ENCODE peak calls at places on chromosomes 2 and 18, in seven cellular contexts. T is body of pancreas; N is T follicular helper cell; R is nephron progenitor cell; P is effector memory CD4-positive, alpha-beta T cell; G is AG08395; M is GM12865. A is an unnamed sample.

GRCh38 chr2:189613077-189613636 is 32.6 kb upstream of the SLC40A1 start:
- DNase-seq in T (peak), N (no peak), R (no peak), P (no peak), G (peak), M (no peak), A (peak)

GRCh38 chr2:199596549-199596948 is 138.8 kb upstream of the SATB2 start:
- DNase-seq in T (peak), N (no peak), R (no peak), P (no peak), G (peak), M (peak), A (no peak)

GRCh38 chr18:35778850-35779634 is 193.4 kb upstream of the RMP24 start:
- DNase-seq in T (no peak), N (no peak), R (no peak), P (no peak), G (no peak), M (no peak), A (no peak)

GRCh38 chr2:145617906-145618305 is 1098.0 kb upstream of the ZEB2 start:
- DNase-seq in T (no peak), N (no peak), R (no peak), P (no peak), G (peak), M (no peak), A (no peak)

GRCh38 chr18:36757081-36757480 is 71.7 kb downstream of the TPGS2 start:
- DNase-seq in T (peak), N (no peak), R (no peak), P (no peak), G (peak), M (peak), A (no peak)

GRCh38 chr2:69113627-69114026 is 100.6 kb downstream of the ANTXR1 start:
- DNase-seq in T (no peak), N (no peak), R (no peak), P (no peak), G (peak), M (no peak), A (no peak)

GRCh38 chr2:151534001-151534400 is 124.3 kb downstream of the RIF1 start:
- DNase-seq in T (no peak), N (no peak), R (no peak), P (no peak), G (no peak), M (no peak), A (no peak)

GRCh38 chr2:10890706-10891270 is 20.9 kb upstream of the KCNF1 start:
- DNase-seq in T (no peak), N (no peak), R (no peak), P (no peak), G (no peak), M (no peak), A (no peak)

GRCh38 chr2:4903676-4904348 is 788.4 kb upstream of the SOX11 start:
- DNase-seq in T (no peak), N (no peak), R (no peak), P (no peak), G (no peak), M (no peak), A (no peak)

GRCh38 chr18:79866889-79867574 is 69.3 kb downstream of the KCNG2 start:
- DNase-seq in T (no peak), N (no peak), R (no peak), P (no peak), G (no peak), M (no peak), A (no peak)

GRCh38 chr2:10414000-10414451 is 34.1 kb downstream of the ODC1 start:
- DNase-seq in T (peak), N (no peak), R (no peak), P (no peak), G (peak), M (peak), A (no peak)

GRCh38 chr2:67399831-67400489 is 2.8 kb downstream of the ETAA1 start:
- DNase-seq in T (no peak), N (no peak), R (no peak), P (no peak), G (no peak), M (no peak), A (no peak)